ENCODE peak calls at places on chromosomes 3 and 15, in five cellular contexts. L, D, V, G and C are unnamed samples.

GRCh38 chr15:33425149-33425548 is 114.4 kb downstream of the RYR3 start:
- DNase-seq in L (peak; percentile 95), D (no peak), V (no peak), G (no peak), C (no peak)

GRCh38 chr15:47184003-47184404 is 533.3 kb upstream of the SEMA6D start:
- DNase-seq in L (peak; percentile 31), D (no peak), V (peak; percentile 17), G (no peak), C (no peak)

GRCh38 chr3:115227461-115227860 is 80.4 kb upstream of the ZBTB20 start:
- DNase-seq in L (no peak), D (no peak), V (no peak), G (no peak), C (no peak)

GRCh38 chr3:116896116-116896515 is 186.5 kb downstream of the TUSC7 start:
- DNase-seq in L (peak; percentile 15), D (no peak), V (no peak), G (no peak), C (no peak)

GRCh38 chr3:196051336-196052076 is 30.4 kb downstream of the TFRC start:
- DNase-seq in L (no peak), D (no peak), V (no peak), G (no peak), C (no peak)

GRCh38 chr15:90598053-90598577 is 68.4 kb downstream of the CRTC3 start:
- DNase-seq in L (no peak), D (peak; percentile 56), V (peak; percentile 44), G (no peak), C (no peak)

GRCh38 chr15:71790081-71790480 is 20.3 kb upstream of the NR2E3 start:
- DNase-seq in L (peak; percentile 78), D (peak; percentile 54), V (no peak), G (no peak), C (no peak)

GRCh38 chr15:96327155-96327741 is 3.3 kb upstream of the NR2F2 start:
- DNase-seq in L (peak; percentile 81), D (peak; percentile 90), V (no peak), G (no peak), C (no peak)

GRCh38 chr15:75779504-75779903 is 63.7 kb upstream of the UBE2Q2 start:
- DNase-seq in L (no peak), D (no peak), V (no peak), G (no peak), C (no peak)

GRCh38 chr3:10390641-10391373 is 69.9 kb upstream of the SEC13 start:
- DNase-seq in L (no peak), D (no peak), V (no peak), G (no peak), C (no peak)

GRCh38 chr3:50655009-50655830 is 19.5 kb upstream of the DOCK3 start:
- DNase-seq in L (peak; percentile 12), D (no peak), V (no peak), G (no peak), C (no peak)

GRCh38 chr15:45307230-45307924 is 55.3 kb downstream of the SLC28A2 start:
- DNase-seq in L (peak; percentile 40), D (peak; percentile 23), V (no peak), G (no peak), C (no peak)

GRCh38 chr15:27679621-27680521 is 419.2 kb downstream of the OCA2 start:
- DNase-seq in L (no peak), D (no peak), V (no peak), G (no peak), C (no peak)

GRCh38 chr3:184765730-184766074 is 46.3 kb upstream of the VPS8 start:
- DNase-seq in L (peak; percentile 95), D (no peak), V (no peak), G (no peak), C (no peak)

GRCh38 chr3:52742418-52743041 is 28.2 kb downstream of the NEK4 start:
- DNase-seq in L (peak; percentile 14), D (peak; percentile 33), V (no peak), G (peak; percentile 17), C (no peak)

GRCh38 chr3:175111036-175111435 is 251.9 kb downstream of the NAALADL2 start:
- DNase-seq in L (no peak), D (no peak), V (no peak), G (no peak), C (no peak)

GRCh38 chr3:171680690-171681416 is 129.4 kb downstream of the PLD1 start:
- DNase-seq in L (no peak), D (no peak), V (no peak), G (no peak), C (no peak)

GRCh38 chr15:68384451-68385239 is 47.3 kb downstream of the ITGA11 start:
- DNase-seq in L (peak; percentile 81), D (peak; percentile 69), V (peak; percentile 55), G (no peak), C (peak; percentile 31)

GRCh38 chr15:66883322-66883911 is 181.4 kb downstream of the SMAD6 start:
- DNase-seq in L (peak; percentile 99), D (peak; percentile 99), V (peak; percentile 93), G (peak; percentile 99), C (no peak)

GRCh38 chr3:143287403-143287802 is 167.8 kb downstream of the CHST2 start:
- DNase-seq in L (no peak), D (no peak), V (no peak), G (no peak), C (no peak)

GRCh38 chr3:136604961-136605360 is 147.2 kb downstream of the STAG1 start:
- DNase-seq in L (no peak), D (no peak), V (no peak), G (no peak), C (no peak)

GRCh38 chr15:48089664-48090063 is 31.1 kb upstream of the SLC24A5 start:
- DNase-seq in L (no peak), D (no peak), V (no peak), G (no peak), C (no peak)

GRCh38 chr15:66212471-66212870 is 41.1 kb downstream of the MEGF11 start:
- DNase-seq in L (no peak), D (no peak), V (no peak), G (no peak), C (no peak)

GRCh38 chr15:64813075-64813474 is 12.4 kb downstream of the PIF1 start:
- DNase-seq in L (no peak), D (peak; percentile 39), V (no peak), G (no peak), C (no peak)

GRCh38 chr3:16151109-16151508 is 23.4 kb upstream of the GALNT15 start:
- DNase-seq in L (peak; percentile 18), D (peak; percentile 19), V (peak; percentile 86), G (no peak), C (no peak)

DNA sequence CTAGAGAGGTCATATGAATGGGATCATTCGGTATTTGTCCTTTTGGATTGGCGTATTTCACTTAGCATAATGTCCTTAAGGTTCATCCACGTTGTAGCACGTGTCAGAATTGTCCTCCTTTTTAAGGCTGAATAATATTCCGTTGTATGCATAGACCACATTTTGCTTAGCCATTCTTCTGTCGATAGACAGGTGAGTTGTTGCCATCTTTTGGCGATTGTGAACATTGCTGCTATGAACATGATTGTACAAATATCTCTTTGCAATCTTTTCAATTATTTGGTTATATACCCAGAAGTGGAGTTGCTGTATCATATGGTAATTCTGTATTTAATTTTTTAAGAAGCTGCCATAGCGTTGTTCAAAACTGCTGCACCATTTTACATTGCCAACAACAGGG is 52.4 kb upstream of the GOLGA8J start:
- DNase-seq in L (no peak), D (peak; percentile 36), V (no peak), G (no peak), C (no peak)
- TF ChIP-seq CTCF in L (peak; percentile 30), D (peak; percentile 30), V (no peak), G (peak; percentile 22), C (no peak)

GRCh38 chr3:157134620-157135191 is 25.2 kb downstream of the CCNL1 start:
- DNase-seq in L (no peak), D (no peak), V (no peak), G (no peak), C (no peak)
- H3K4me1 ChIP-seq in L (peaks cover 72% of the 10 kb centered on the region), D (peaks cover 54% of the 10 kb centered on the region), V (peaks cover 53% of the 10 kb centered on the region), G (peaks cover 33% of the 10 kb centered on the region), C (peaks cover 37% of the 10 kb centered on the region)

GRCh38 chr3:62376906-62377865 is 3.8 kb upstream of the FEZF2 start:
- DNase-seq in L (no peak), D (no peak), V (no peak), G (no peak), C (no peak)

GRCh38 chr3:62374375-62374876 is 1.1 kb upstream of the FEZF2 start:
- DNase-seq in L (peak; percentile 24), D (no peak), V (no peak), G (no peak), C (no peak)

GRCh38 chr3:62375655-62376054 is 2.3 kb upstream of the FEZF2 start:
- DNase-seq in L (no peak), D (no peak), V (no peak), G (no peak), C (no peak)

GRCh38 chr3:62378329-62378789 is 5.0 kb upstream of the FEZF2 start:
- DNase-seq in L (no peak), D (no peak), V (no peak), G (no peak), C (no peak)

DNA sequence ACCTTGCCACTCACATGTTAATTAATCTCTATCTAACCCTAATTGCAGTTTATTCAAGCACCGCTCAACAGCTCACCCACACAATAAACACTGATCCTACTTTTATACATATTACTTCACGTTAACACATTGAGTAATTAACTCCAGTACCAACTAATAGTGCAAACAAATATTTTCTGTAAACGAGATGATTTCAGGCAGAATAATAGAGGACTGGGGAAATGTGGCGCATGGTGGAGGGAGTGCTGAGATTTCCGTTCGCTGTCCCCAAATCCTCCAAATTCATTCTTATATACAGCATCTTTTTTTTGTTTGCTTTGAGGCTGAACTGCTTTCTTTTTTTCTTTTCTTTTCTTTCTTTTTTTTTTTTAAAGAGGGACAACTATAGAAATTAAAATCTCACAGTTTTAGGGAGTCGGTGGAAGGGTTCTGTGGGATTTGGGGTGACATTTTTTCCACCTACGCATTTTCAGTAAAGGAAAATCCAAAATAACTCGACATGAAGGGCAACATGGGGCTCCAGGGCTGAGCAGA is 2.9 kb upstream of the FEZF2 start:
- DNase-seq in L (no peak), D (no peak), V (no peak), G (no peak), C (no peak)
- H3K9me3 ChIP-seq in L (no peaks in the 10 kb centered on the region), D (no peaks in the 10 kb centered on the region), V (no peaks in the 10 kb centered on the region), G (no peaks in the 10 kb centered on the region), C (no peaks in the 10 kb centered on the region)

DNA sequence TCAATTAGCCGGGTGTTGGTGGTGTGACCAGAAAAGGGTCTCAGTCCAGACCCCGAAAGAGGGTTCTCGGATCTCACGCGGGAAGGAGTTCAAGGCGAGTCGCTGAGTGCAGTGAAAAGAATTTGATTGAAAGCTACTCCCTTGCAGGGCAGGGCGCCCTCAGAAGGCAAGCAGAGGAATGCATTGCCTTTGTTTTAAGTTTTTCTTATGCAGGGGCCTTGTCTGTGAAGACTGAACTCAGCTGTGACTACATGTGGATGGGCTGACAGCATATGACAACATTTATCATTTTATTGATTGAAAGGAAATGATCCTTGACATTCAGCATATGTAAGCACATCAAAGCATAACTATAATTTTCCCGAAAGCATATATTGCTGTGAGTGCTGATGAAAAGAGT is 11.8 kb downstream of the CPN2 start:
- DNase-seq in L (no peak), D (no peak), V (no peak), G (no peak), C (no peak)
- TF ChIP-seq CTCF in L (no peak), D (no peak), V (no peak), G (peak; percentile 72), C (no peak)